ENCODE peak calls at places on chromosomes 4 and X, in six cellular contexts. O, A, G, L, P and M are unnamed samples.

GRCh38 chr4:150583287-150584197 is 1.6 kb downstream of the MAB21L2 start:
- DNase-seq in O (no peak), A (no peak), G (no peak), L (no peak), P (peak; percentile 48), M (no peak)

GRCh38 chr4:146591986-146592385 is 46.7 kb upstream of the POU4F2 start:
- DNase-seq in O (no peak), A (no peak), G (no peak), L (no peak), P (no peak), M (no peak)

GRCh38 chr4:73341454-73341853 is 62.6 kb upstream of the ALB start:
- DNase-seq in O (peak; percentile 44), A (peak; percentile 6), G (peak; percentile 76), L (no peak), P (peak; percentile 73), M (no peak)

GRCh38 chr4:185838104-185838452 is 26.1 kb upstream of the SORBS2 start:
- DNase-seq in O (no peak), A (no peak), G (no peak), L (no peak), P (no peak), M (no peak)

GRCh38 chr4:140408974-140409373 is 18.5 kb downstream of the CLGN start:
- DNase-seq in O (no peak), A (no peak), G (no peak), L (no peak), P (no peak), M (no peak)

GRCh38 chrX:110251961-110252360 is 65.9 kb downstream of the AMMECR1 start:
- DNase-seq in O (no peak), A (no peak), G (no peak), L (no peak), P (no peak), M (no peak)

GRCh38 chrX:95797344-95797743 is 887.3 kb upstream of the DIAPH2 start:
- DNase-seq in O (peak; percentile 27), A (no peak), G (no peak), L (no peak), P (no peak), M (no peak)

GRCh38 chrX:10280061-10280460 is 123.3 kb downstream of the CLCN4 start:
- DNase-seq in O (no peak), A (no peak), G (no peak), L (no peak), P (no peak), M (no peak)

GRCh38 chrX:110509778-110510510 is 151.3 kb downstream of the RTL9 start:
- DNase-seq in O (peak; percentile 25), A (no peak), G (no peak), L (no peak), P (peak; percentile 1), M (no peak)

GRCh38 chr4:2285665-2286381 is 23.9 kb upstream of the MXD4 start:
- DNase-seq in O (no peak), A (no peak), G (no peak), L (peak; percentile 56), P (no peak), M (no peak)

GRCh38 chrX:47568656-47569295 is 7.8 kb downstream of the ARAF start:
- DNase-seq in O (no peak), A (no peak), G (peak; percentile 75), L (no peak), P (no peak), M (peak; percentile 84)

GRCh38 chr4:39542633-39543393 is 15.6 kb upstream of the UGDH start:
- DNase-seq in O (no peak), A (no peak), G (no peak), L (no peak), P (no peak), M (no peak)

GRCh38 chrX:20452487-20452886 is 185.8 kb upstream of the RPS6KA3 start:
- DNase-seq in O (no peak), A (no peak), G (no peak), L (no peak), P (no peak), M (no peak)

GRCh38 chr4:73718375-73719373 is 21.7 kb upstream of the CXCL8 start:
- DNase-seq in O (no peak), A (no peak), G (no peak), L (no peak), P (no peak), M (no peak)

GRCh38 chr4:37478151-37478550 is 208.0 kb downstream of the RELL1 start:
- DNase-seq in O (no peak), A (no peak), G (no peak), L (no peak), P (no peak), M (no peak)

GRCh38 chrX:33194876-33195433 is 16.4 kb downstream of the DMD start:
- DNase-seq in O (no peak), A (no peak), G (no peak), L (no peak), P (peak; percentile 71), M (no peak)

GRCh38 chr4:69832326-69833030 is 27.5 kb downstream of the SULT1E1 start:
- DNase-seq in O (no peak), A (no peak), G (no peak), L (no peak), P (no peak), M (no peak)

GRCh38 chr4:71732706-71733105 is 51.2 kb downstream of the GC start:
- DNase-seq in O (no peak), A (no peak), G (peak; percentile 65), L (no peak), P (peak; percentile 64), M (no peak)

GRCh38 chr4:136036744-136037143 is 1495.5 kb downstream of the PCDH18 start:
- DNase-seq in O (no peak), A (peak; percentile 10), G (no peak), L (no peak), P (peak; percentile 88), M (no peak)

GRCh38 chrX:144219035-144219434 is 335.2 kb downstream of the UBE2NL start:
- DNase-seq in O (no peak), A (no peak), G (peak; percentile 72), L (no peak), P (no peak), M (no peak)

GRCh38 chr4:19807505-19807904 is 444.2 kb upstream of the SLIT2 start:
- DNase-seq in O (no peak), A (peak; percentile 2), G (no peak), L (no peak), P (peak; percentile 84), M (no peak)